ENCODE peak calls at places on chromosome 2, in four cellular contexts. One of them, this sample, is unnamed.

GRCh38 chr2:44033947-44034346 is 38.2 kb upstream of the LRPPRC start:
- DNase-seq in IMR-90: no peak
- DNase-seq in ascending aorta: no peak
- DNase-seq in choroid plexus epithelial cell: no peak
- DNase-seq in this sample: no peak

GRCh38 chr2:156423674-156424282 is 12.4 kb upstream of the GPD2 start:
- DNase-seq in ascending aorta: no peak
- DNase-seq in choroid plexus epithelial cell: no peak
- DNase-seq in IMR-90: no peak
- DNase-seq in this sample: no peak

GRCh38 chr2:145012214-145012670 is 492.3 kb upstream of the ZEB2 start:
- DNase-seq in ascending aorta: no peak
- DNase-seq in choroid plexus epithelial cell: peak
- DNase-seq in IMR-90: peak
- DNase-seq in this sample: no peak

GRCh38 chr2:175892046-175892445 is 110.0 kb downstream of the LNPK start:
- DNase-seq in choroid plexus epithelial cell: no peak
- DNase-seq in IMR-90: no peak
- DNase-seq in ascending aorta: no peak
- DNase-seq in this sample: no peak

GRCh38 chr2:96157649-96158553 is 12.7 kb upstream of the DUSP2 start:
- DNase-seq in ascending aorta: no peak
- DNase-seq in choroid plexus epithelial cell: peak
- DNase-seq in IMR-90: no peak
- DNase-seq in this sample: no peak

GRCh38 chr2:240423788-240424191 is 11.7 kb upstream of the GPC1 start:
- DNase-seq in choroid plexus epithelial cell: no peak
- DNase-seq in ascending aorta: peak
- DNase-seq in IMR-90: no peak
- DNase-seq in this sample: no peak

GRCh38 chr2:113754160-113754559 is 2.3 kb downstream of the SLC35F5 start:
- DNase-seq in IMR-90: no peak
- DNase-seq in ascending aorta: no peak
- DNase-seq in choroid plexus epithelial cell: no peak
- DNase-seq in this sample: no peak

GRCh38 chr2:241863021-241863954 is 4.6 kb upstream of the PDCD1 start:
- DNase-seq in ascending aorta: no peak
- DNase-seq in IMR-90: peak
- DNase-seq in choroid plexus epithelial cell: peak
- DNase-seq in this sample: no peak

GRCh38 chr2:60297296-60298010 is 256.0 kb downstream of the BCL11A start:
- DNase-seq in ascending aorta: no peak
- DNase-seq in IMR-90: no peak
- DNase-seq in choroid plexus epithelial cell: no peak
- DNase-seq in this sample: no peak

GRCh38 chr2:29343830-29344229 is 228.6 kb downstream of the CLIP4 start:
- DNase-seq in ascending aorta: no peak
- DNase-seq in choroid plexus epithelial cell: no peak
- DNase-seq in IMR-90: no peak
- DNase-seq in this sample: no peak

GRCh38 chr2:227805578-227805977 is 8.1 kb upstream of the CCL20 start:
- DNase-seq in ascending aorta: peak
- DNase-seq in choroid plexus epithelial cell: no peak
- DNase-seq in IMR-90: no peak
- DNase-seq in this sample: no peak

GRCh38 chr2:226001716-226002115 is 602.2 kb downstream of the NYAP2 start:
- DNase-seq in ascending aorta: no peak
- DNase-seq in IMR-90: peak
- DNase-seq in choroid plexus epithelial cell: peak
- DNase-seq in this sample: no peak

GRCh38 chr2:163348843-163349395 is 386.9 kb downstream of the FIGN start:
- DNase-seq in choroid plexus epithelial cell: peak
- DNase-seq in ascending aorta: no peak
- DNase-seq in IMR-90: peak
- DNase-seq in this sample: no peak

GRCh38 chr2:85057236-85057635 is 76.0 kb upstream of the TCF7L1 start:
- DNase-seq in IMR-90: peak
- DNase-seq in choroid plexus epithelial cell: no peak
- DNase-seq in ascending aorta: no peak
- DNase-seq in this sample: no peak

GRCh38 chr2:232982926-232983668 is 30.0 kb downstream of the NGEF start:
- DNase-seq in choroid plexus epithelial cell: no peak
- DNase-seq in ascending aorta: peak
- DNase-seq in IMR-90: no peak
- DNase-seq in this sample: peak

GRCh38 chr2:47272031-47272864 is 117.1 kb upstream of the STPG4 start:
- DNase-seq in IMR-90: peak
- DNase-seq in ascending aorta: peak
- DNase-seq in choroid plexus epithelial cell: peak
- DNase-seq in this sample: peak

GRCh38 chr2:113390133-113390849 is 47.2 kb upstream of the ZNG1B start:
- DNase-seq in ascending aorta: peak
- DNase-seq in IMR-90: peak
- DNase-seq in choroid plexus epithelial cell: peak
- DNase-seq in this sample: peak

GRCh38 chr2:229930656-229931055 is 8.4 kb downstream of the FBXO36 start:
- DNase-seq in choroid plexus epithelial cell: no peak
- DNase-seq in ascending aorta: no peak
- DNase-seq in IMR-90: no peak
- DNase-seq in this sample: no peak
- TF ChIP-seq CTCF in choroid plexus epithelial cell: no peak
- TF ChIP-seq CTCF in ascending aorta: no peak
- TF ChIP-seq CTCF in IMR-90: no peak
- TF ChIP-seq CTCF in this sample: no peak

GRCh38 chr2:238489896-238490295 is 63.2 kb downstream of the ASB1 start:
- DNase-seq in IMR-90: no peak
- DNase-seq in ascending aorta: no peak
- DNase-seq in choroid plexus epithelial cell: no peak
- DNase-seq in this sample: no peak
- TF ChIP-seq CTCF in IMR-90: no peak
- TF ChIP-seq CTCF in ascending aorta: no peak
- TF ChIP-seq CTCF in choroid plexus epithelial cell: no peak
- TF ChIP-seq CTCF in this sample: no peak

GRCh38 chr2:14427982-14428567 is 204.4 kb upstream of the LRATD1 start:
- DNase-seq in ascending aorta: no peak
- DNase-seq in IMR-90: peak
- DNase-seq in choroid plexus epithelial cell: peak
- DNase-seq in this sample: no peak
- TF ChIP-seq CTCF in ascending aorta: no peak
- TF ChIP-seq CTCF in IMR-90: peak
- TF ChIP-seq CTCF in choroid plexus epithelial cell: peak
- TF ChIP-seq CTCF in this sample: no peak

GRCh38 chr2:95023222-95023597 is 2.3 kb upstream of the MAL start:
- DNase-seq in IMR-90: no peak
- DNase-seq in choroid plexus epithelial cell: no peak
- DNase-seq in ascending aorta: no peak
- DNase-seq in this sample: no peak
- TF ChIP-seq CTCF in IMR-90: no peak
- TF ChIP-seq CTCF in choroid plexus epithelial cell: peak
- TF ChIP-seq CTCF in ascending aorta: no peak
- TF ChIP-seq CTCF in this sample: no peak

GRCh38 chr2:222878284-222878876 is 17.5 kb downstream of the ACSL3 start:
- DNase-seq in IMR-90: no peak
- DNase-seq in ascending aorta: no peak
- DNase-seq in choroid plexus epithelial cell: no peak
- DNase-seq in this sample: no peak
- TF ChIP-seq CTCF in IMR-90: no peak
- TF ChIP-seq CTCF in ascending aorta: no peak
- TF ChIP-seq CTCF in choroid plexus epithelial cell: no peak
- TF ChIP-seq CTCF in this sample: no peak

DNA sequence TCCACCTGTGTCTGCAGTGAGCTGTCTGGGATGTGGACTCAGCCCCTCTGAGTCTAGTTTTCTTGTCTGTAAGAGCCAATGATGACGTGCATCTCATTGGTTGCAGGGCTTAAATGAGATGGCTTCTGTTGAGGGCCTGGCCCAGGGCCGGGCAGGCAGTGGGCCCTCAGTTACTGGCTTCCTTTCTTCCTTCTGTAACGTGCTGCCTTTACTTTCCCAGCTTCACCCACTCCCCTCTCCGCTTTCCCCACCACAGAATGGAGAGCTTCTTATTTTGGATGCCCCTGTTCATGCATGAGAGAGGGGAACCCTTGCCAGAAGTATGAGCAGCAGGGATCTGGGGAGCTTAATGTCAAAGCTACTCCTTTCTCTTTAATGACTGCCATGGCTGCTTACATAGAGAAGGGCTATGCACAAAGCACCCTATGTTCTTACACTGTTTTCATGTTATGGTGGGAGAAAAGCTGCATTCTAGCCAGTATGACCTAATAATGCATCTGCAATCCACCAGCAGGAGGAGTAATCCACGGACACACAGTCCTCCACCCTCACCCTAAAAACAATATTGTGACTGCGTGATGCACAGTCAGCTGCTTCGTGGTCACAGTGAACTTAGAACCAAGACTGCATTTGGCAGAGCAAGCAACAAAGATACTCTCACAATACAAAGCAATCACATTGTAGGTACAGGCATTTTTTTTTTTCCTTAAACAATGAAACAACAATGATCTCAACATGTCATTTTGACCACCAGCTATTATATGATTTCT is 37.2 kb downstream of the CREG2 start:
- DNase-seq in ascending aorta: no peak
- DNase-seq in choroid plexus epithelial cell: peak
- DNase-seq in IMR-90: peak
- DNase-seq in this sample: no peak
- TF ChIP-seq CTCF in ascending aorta: no peak
- TF ChIP-seq CTCF in choroid plexus epithelial cell: peak
- TF ChIP-seq CTCF in IMR-90: peak
- TF ChIP-seq CTCF in this sample: no peak

GRCh38 chr2:50402654-50402960 is 629.3 kb downstream of the NRXN1 start:
- DNase-seq in choroid plexus epithelial cell: no peak
- DNase-seq in IMR-90: no peak
- DNase-seq in ascending aorta: no peak
- DNase-seq in this sample: no peak
- TF ChIP-seq CTCF in choroid plexus epithelial cell: no peak
- TF ChIP-seq CTCF in IMR-90: no peak
- TF ChIP-seq CTCF in ascending aorta: no peak
- TF ChIP-seq CTCF in this sample: peak

DNA sequence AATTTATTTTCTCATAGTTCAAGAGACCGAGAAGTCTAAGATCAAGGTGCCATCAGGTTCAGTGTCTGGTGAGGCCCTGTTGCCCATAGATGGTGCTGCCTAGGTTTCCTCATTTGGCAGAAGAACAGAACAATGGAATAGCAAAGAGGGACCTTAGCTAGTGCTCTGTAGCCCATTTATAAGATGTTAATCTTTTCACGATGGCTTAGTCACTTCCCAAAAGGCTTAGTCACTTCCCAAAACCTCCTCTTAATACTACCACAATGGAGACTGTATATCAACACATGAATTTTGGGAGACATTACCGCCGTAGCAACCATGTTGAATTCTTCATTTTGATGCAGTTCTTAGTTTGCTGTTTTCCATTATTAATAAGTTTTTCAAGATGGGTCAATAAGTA is 246.3 kb upstream of the NRP2 start:
- DNase-seq in choroid plexus epithelial cell: no peak
- DNase-seq in IMR-90: peak
- DNase-seq in ascending aorta: no peak
- DNase-seq in this sample: no peak
- TF ChIP-seq CTCF in choroid plexus epithelial cell: no peak
- TF ChIP-seq CTCF in IMR-90: no peak
- TF ChIP-seq CTCF in ascending aorta: no peak
- TF ChIP-seq CTCF in this sample: no peak

GRCh38 chr2:31903109-31903780 is 107.6 kb downstream of the MEMO1 start:
- DNase-seq in IMR-90: no peak
- DNase-seq in ascending aorta: no peak
- DNase-seq in choroid plexus epithelial cell: no peak
- DNase-seq in this sample: no peak
- TF ChIP-seq CTCF in IMR-90: no peak
- TF ChIP-seq CTCF in ascending aorta: no peak
- TF ChIP-seq CTCF in choroid plexus epithelial cell: no peak
- TF ChIP-seq CTCF in this sample: no peak

This sample was measured in mesothelial cell of epicardium.